ENCODE peak calls at places on chromosomes 5 and 9, in eight cellular contexts. B is mesendoderm; L is hippocampal formation; O is K562; U is left ventricle myocardium inferior; I is stimulated activated CD8-positive, alpha-beta memory T cell treated with anti-CD3 and anti-CD28 coated beads, Interleukin-15, amount 100 ng/mL, for 24 hours; N is Calu3; A is fibroblast of lung. W is an unnamed sample.

GRCh38 chr9:76206821-76207220 is 187.4 kb downstream of the RFK start:
- DNase-seq in L (no peak), N (no peak), U (no peak), I (no peak), A (no peak), B (peak; percentile 79), O (no peak), W (no peak)

GRCh38 chr5:40569549-40570270 is 110.0 kb upstream of the PTGER4 start:
- DNase-seq in L (no peak), B (no peak), U (no peak), O (no peak), N (no peak), A (peak; percentile 16), I (no peak), W (no peak)

GRCh38 chr9:96651626-96652025 is 3.5 kb downstream of the PRXL2C start:
- DNase-seq in L (no peak), U (no peak), B (no peak), O (no peak), A (no peak), I (no peak), N (no peak), W (no peak)

GRCh38 chr9:27528886-27529315 is 713 bp downstream of the MOB3B start:
- DNase-seq in L (peak; percentile 49), N (peak; percentile 40), B (peak; percentile 80), A (no peak), U (peak; percentile 25), I (peak; percentile 12), O (peak; percentile 52), W (peak; percentile 43)

GRCh38 chr9:94148419-94148818 is 64.2 kb downstream of the PTPDC1 start:
- DNase-seq in N (no peak), B (peak; percentile 67), I (no peak), U (no peak), O (no peak), A (no peak), L (no peak), W (no peak)

GRCh38 chr9:21828853-21829405 is 26.5 kb downstream of the MTAP start:
- DNase-seq in B (no peak), O (no peak), L (no peak), N (peak; percentile 43), U (no peak), I (no peak), A (no peak), W (no peak)

GRCh38 chr5:157160001-157160400 is 6.1 kb downstream of the GARIN3 start:
- DNase-seq in O (no peak), I (no peak), B (no peak), A (no peak), L (no peak), N (no peak), U (no peak), W (no peak)

GRCh38 chr5:83512051-83512745 is 40.7 kb downstream of the VCAN start:
- DNase-seq in I (no peak), B (no peak), O (no peak), N (no peak), U (no peak), A (peak; percentile 81), L (no peak), W (no peak)

GRCh38 chr9:104027295-104027694 is 66.8 kb upstream of the SMC2 start:
- DNase-seq in U (no peak), B (no peak), O (no peak), A (no peak), N (no peak), L (no peak), I (no peak), W (no peak)

W was measured in activated CD8-positive, alpha-beta memory T cell treated with anti-CD3 and anti-CD28 coated beads, Interleukin-2, amount 50 U/mL, for 4 hours.